ENCODE peak calls at places on chromosomes 7 and 10, in seven cellular contexts. T is GM23248, Q is neural progenitor cell, S is hepatocyte, Y is SK-N-SH, U is PC-3, L is HCT116. O is an unnamed sample.

GRCh38 chr7:117873056-117873932 is at the start of gene CTTNBP2:
- DNase-seq in T (peak), Q (peak), S (peak), Y (peak), U (peak), L (peak), O (peak)

GRCh38 chr10:32887481-32887880 is 70.5 kb downstream of the ITGB1 start:
- DNase-seq in T (no peak), Q (peak), S (no peak), Y (no peak), U (no peak), L (no peak), O (no peak)

GRCh38 chr7:133688483-133689239 is 435.8 kb downstream of the EXOC4 start:
- DNase-seq in T (peak), Q (no peak), S (no peak), Y (no peak), U (peak), L (no peak), O (no peak)

GRCh38 chr7:111138196-111138569 is 47.3 kb downstream of the LRRN3 start:
- DNase-seq in T (peak), Q (peak), S (no peak), Y (no peak), U (peak), L (peak), O (no peak)

GRCh38 chr7:70573202-70573810 is 558.6 kb upstream of the GALNT17 start:
- DNase-seq in T (no peak), Q (peak), S (no peak), Y (no peak), U (no peak), L (no peak), O (no peak)

GRCh38 chr10:100100651-100101525 is 19.2 kb upstream of the CPN1 start:
- DNase-seq in T (peak), Q (peak), S (peak), Y (no peak), U (peak), L (peak), O (peak)

GRCh38 chr7:137130751-137131158 is 212.8 kb downstream of the PTN start:
- DNase-seq in T (peak), Q (no peak), S (no peak), Y (no peak), U (peak), L (no peak), O (peak)

GRCh38 chr10:48210391-48210790 is 64.1 kb downstream of the FRMPD2 start:
- DNase-seq in T (no peak), Q (no peak), S (no peak), Y (no peak), U (no peak), L (no peak), O (no peak)

GRCh38 chr7:1741751-1742554 is 71.9 kb downstream of the ELFN1 start:
- DNase-seq in T (no peak), Q (no peak), S (no peak), Y (peak), U (peak), L (peak), O (no peak)

GRCh38 chr10:89398003-89398749 is 5.8 kb downstream of the IFIT1 start:
- DNase-seq in T (no peak), Q (no peak), S (no peak), Y (no peak), U (no peak), L (no peak), O (no peak)

GRCh38 chr10:10677479-10677878 is 340.2 kb upstream of the CELF2 start:
- DNase-seq in T (peak), Q (peak), S (peak), Y (peak), U (peak), L (no peak), O (peak)

GRCh38 chr10:16644146-16644545 is 122.5 kb upstream of the C1QL3 start:
- DNase-seq in T (peak), Q (no peak), S (no peak), Y (no peak), U (peak), L (no peak), O (no peak)

GRCh38 chr10:52757777-52758176 is 14.8 kb downstream of the MBL2 start:
- DNase-seq in T (peak), Q (no peak), S (no peak), Y (no peak), U (no peak), L (no peak), O (no peak)

GRCh38 chr7:93117852-93118530 is at the start of gene SAMD9:
- DNase-seq in T (peak), Q (no peak), S (peak), Y (peak), U (peak), L (peak), O (peak)

GRCh38 chr7:20064181-20064970 is 152.8 kb downstream of the MACC1 start:
- DNase-seq in T (peak), Q (peak), S (no peak), Y (no peak), U (no peak), L (no peak), O (no peak)

GRCh38 chr7:155579565-155579964 is 33.2 kb upstream of the CNPY1 start:
- DNase-seq in T (no peak), Q (no peak), S (no peak), Y (no peak), U (no peak), L (no peak), O (no peak)

GRCh38 chr7:150336746-150337145 is 4.7 kb downstream of the RARRES2 start:
- DNase-seq in T (no peak), Q (no peak), S (no peak), Y (no peak), U (no peak), L (no peak), O (no peak)

GRCh38 chr10:17023386-17024298 is 106.0 kb downstream of the CUBN start:
- DNase-seq in T (peak), Q (peak), S (peak), Y (no peak), U (peak), L (peak), O (peak)

GRCh38 chr10:26367771-26368170 is 70.4 kb upstream of the APBB1IP start:
- DNase-seq in T (peak), Q (peak), S (peak), Y (no peak), U (peak), L (no peak), O (peak)

GRCh38 chr10:117710181-117710798 is 167.7 kb downstream of the EMX2 start:
- DNase-seq in T (no peak), Q (no peak), S (no peak), Y (no peak), U (no peak), L (no peak), O (peak)

GRCh38 chr10:18312385-18313145 is 172.3 kb downstream of the CACNB2 start:
- DNase-seq in T (peak), Q (peak), S (peak), Y (peak), U (peak), L (peak), O (peak)

GRCh38 chr7:88020953-88021650 is 87.1 kb downstream of the ADAM22 start:
- DNase-seq in T (no peak), Q (no peak), S (no peak), Y (no peak), U (peak), L (peak), O (no peak)

GRCh38 chr7:120344276-120344675 is 71.3 kb downstream of the KCND2 start:
- DNase-seq in T (peak), Q (no peak), S (no peak), Y (no peak), U (no peak), L (no peak), O (no peak)

GRCh38 chr7:66912195-66912594 is 8.8 kb upstream of the TMEM248 start:
- DNase-seq in T (no peak), Q (no peak), S (no peak), Y (no peak), U (no peak), L (no peak), O (no peak)

GRCh38 chr7:122304996-122305421 is 459 bp upstream of the FEZF1 start:
- DNase-seq in T (peak), Q (peak), S (no peak), Y (no peak), U (no peak), L (no peak), O (peak)

DNA sequence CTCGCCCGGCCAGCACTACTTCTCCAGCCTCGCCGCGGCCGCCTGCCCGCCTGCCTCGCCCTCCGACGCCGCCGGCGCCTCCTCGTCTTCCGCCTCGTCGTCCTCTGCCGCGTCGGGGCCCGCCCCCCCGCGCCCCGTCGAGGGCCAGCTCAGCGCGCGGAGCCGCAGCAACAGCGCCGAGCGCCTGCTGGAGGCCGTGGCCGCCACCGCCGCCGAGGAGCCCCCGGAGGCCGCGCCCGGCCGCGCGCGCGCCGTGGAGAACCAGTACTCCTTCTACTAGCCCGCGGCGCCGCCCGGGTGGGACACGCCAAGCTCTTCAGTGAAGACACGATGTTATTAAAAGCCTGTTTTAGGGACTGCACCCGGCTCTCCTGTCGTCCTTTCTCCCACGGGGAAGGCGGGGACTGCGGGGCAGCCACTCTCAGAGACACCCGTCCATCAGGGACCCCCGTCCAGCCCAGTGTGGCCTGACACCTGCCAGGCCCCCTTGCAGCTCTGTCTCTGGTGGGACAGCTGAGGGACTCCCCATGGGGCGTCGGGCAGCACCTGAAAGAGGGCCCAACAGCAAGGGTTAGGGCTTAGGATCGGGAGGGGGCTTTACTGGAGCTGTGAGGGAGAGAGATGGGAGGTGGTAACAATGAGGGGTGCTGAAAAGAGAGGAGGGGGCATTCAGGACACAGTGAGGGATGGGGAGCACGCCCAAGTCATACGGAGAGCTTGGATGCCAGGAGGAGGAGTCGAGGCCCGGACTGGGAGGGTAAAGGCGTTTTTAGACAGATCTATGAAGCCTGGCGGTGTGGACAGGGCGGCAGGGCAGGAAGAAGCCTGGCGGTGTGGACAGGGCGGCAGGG is 34.7 kb downstream of the SPDYE6 start:
- DNase-seq in T (peak), Q (peak), S (peak), Y (peak), U (no peak), L (no peak), O (peak)
- TF ChIP-seq EZH2phosphoT487 in T (no peak), Q (no peak), S (no peak), Y (no peak), U (no peak), L (no peak), O (no peak)

GRCh38 chr10:42974693-42975002 is 102.2 kb upstream of the RET start:
- DNase-seq in T (no peak), Q (no peak), S (no peak), Y (no peak), U (no peak), L (no peak), O (no peak)
- TF ChIP-seq EZH2phosphoT487 in T (no peak), Q (no peak), S (no peak), Y (no peak), U (no peak), L (no peak), O (no peak)

DNA sequence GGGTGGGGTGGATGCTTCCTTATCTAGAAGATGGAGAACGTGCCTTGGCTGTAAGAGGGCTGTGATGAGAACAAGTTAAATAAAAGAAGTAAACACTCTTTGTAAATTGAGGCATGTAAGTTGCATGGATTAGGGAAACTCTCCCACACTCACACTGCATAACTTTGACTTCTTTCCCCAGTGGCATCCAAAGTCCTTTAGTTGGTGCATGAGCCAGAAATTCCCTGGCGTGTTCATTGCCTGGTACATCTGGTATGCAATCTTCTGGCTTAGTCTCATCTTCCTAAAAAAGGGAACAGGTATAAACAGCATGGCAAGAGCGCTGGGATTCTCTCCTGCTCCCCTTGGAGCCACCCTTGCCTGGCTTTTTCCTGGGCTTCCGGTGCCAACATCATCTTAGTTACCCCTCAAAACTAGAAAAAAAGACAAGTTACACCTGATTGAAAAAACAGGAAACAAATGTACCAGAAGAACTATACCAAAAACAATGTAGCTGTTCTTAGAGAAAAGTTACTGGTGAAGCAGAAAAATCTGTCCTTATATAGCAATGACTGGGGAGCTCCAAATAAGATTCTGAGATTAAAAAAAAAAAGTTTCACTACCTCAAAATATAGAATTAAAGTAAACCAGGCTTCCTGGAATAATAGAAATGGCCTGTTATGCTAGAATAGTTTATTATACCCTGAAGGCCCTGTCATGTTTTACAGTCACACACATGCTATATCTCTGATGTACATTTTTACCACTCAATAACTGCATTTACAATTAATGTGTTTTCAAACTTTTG is 9.9 kb downstream of the RP9 start:
- DNase-seq in T (no peak), Q (no peak), S (no peak), Y (no peak), U (no peak), L (no peak), O (no peak)
- TF ChIP-seq EZH2phosphoT487 in T (no peak), Q (no peak), S (no peak), Y (no peak), U (no peak), L (no peak), O (no peak)

GRCh38 chr7:96786261-96786997 is 76.8 kb upstream of the SEM1 start:
- DNase-seq in T (no peak), Q (peak), S (peak), Y (peak), U (no peak), L (no peak), O (peak)
- TF ChIP-seq EZH2phosphoT487 in T (no peak), Q (no peak), S (no peak), Y (no peak), U (no peak), L (no peak), O (no peak)

GRCh38 chr7:82925331-82925730 is 237.4 kb downstream of the PCLO start:
- DNase-seq in T (no peak), Q (no peak), S (no peak), Y (no peak), U (no peak), L (no peak), O (no peak)

GRCh38 chr7:82926477-82926876 is 236.2 kb downstream of the PCLO start:
- DNase-seq in T (no peak), Q (peak), S (no peak), Y (no peak), U (no peak), L (no peak), O (no peak)
- TF ChIP-seq EZH2phosphoT487 in T (no peak), Q (no peak), S (no peak), Y (no peak), U (no peak), L (no peak), O (no peak)